ENCODE peak calls at places on chromosomes 16 and 17, in five cellular contexts. R, O, D, I and Z are unnamed samples.

GRCh38 chr16:85329999-85330693 is 217.9 kb upstream of the CIBAR2 start:
- DNase-seq in R (no peak), O (no peak), D (no peak), I (no peak), Z (no peak)

GRCh38 chr17:82751171-82751570 is 694 bp upstream of the TBCD start:
- DNase-seq in R (no peak), O (no peak), D (no peak), I (no peak), Z (no peak)

GRCh38 chr17:54992797-54993639 is 24.5 kb downstream of the STXBP4 start:
- DNase-seq in R (peak; percentile 79), O (no peak), D (peak; percentile 54), I (no peak), Z (peak; percentile 32)

GRCh38 chr16:67093098-67093732 is 16.5 kb upstream of the PHAF1 start:
- DNase-seq in R (no peak), O (no peak), D (no peak), I (no peak), Z (no peak)

GRCh38 chr16:55351936-55352335 is 27.9 kb downstream of the IRX6 start:
- DNase-seq in R (no peak), O (no peak), D (no peak), I (no peak), Z (no peak)

GRCh38 chr17:82502207-82502606 is 17.3 kb upstream of the FOXK2 start:
- DNase-seq in R (no peak), O (no peak), D (peak; percentile 45), I (no peak), Z (no peak)

GRCh38 chr16:84382396-84382795 is 14.1 kb downstream of the ATP2C2 start:
- DNase-seq in R (no peak), O (no peak), D (no peak), I (no peak), Z (no peak)

GRCh38 chr17:70622382-70623260 is 453.3 kb downstream of the KCNJ2 start:
- DNase-seq in R (peak; percentile 67), O (no peak), D (peak; percentile 18), I (no peak), Z (peak; percentile 50)

GRCh38 chr17:34503804-34504203 is 75.6 kb upstream of the TMEM132E start:
- DNase-seq in R (no peak), O (no peak), D (no peak), I (no peak), Z (no peak)

GRCh38 chr17:44708401-44709263 is at the start of gene DBF4B:
- DNase-seq in R (peak; percentile 96), O (peak; percentile 66), D (peak; percentile 92), I (peak; percentile 81), Z (peak; percentile 80)

GRCh38 chr16:86343733-86344585 is 166.4 kb upstream of the FOXF1 start:
- DNase-seq in R (peak; percentile 53), O (no peak), D (peak; percentile 54), I (no peak), Z (no peak)

GRCh38 chr17:16425698-16426659 is 10.6 kb downstream of the TRPV2 start:
- DNase-seq in R (no peak), O (no peak), D (no peak), I (no peak), Z (no peak)

GRCh38 chr16:621526-622105 is 9.2 kb upstream of the WFIKKN1 start:
- DNase-seq in R (no peak), O (no peak), D (no peak), I (peak; percentile 67), Z (no peak)

GRCh38 chr17:28967240-28968135 is 16.2 kb upstream of the PHF12 start:
- DNase-seq in R (no peak), O (no peak), D (no peak), I (no peak), Z (no peak)

GRCh38 chr17:38598536-38598935 is 7.2 kb downstream of the SRCIN1 start:
- DNase-seq in R (peak; percentile 79), O (no peak), D (peak; percentile 57), I (no peak), Z (peak; percentile 60)

GRCh38 chr17:4175921-4176802 is 33.2 kb downstream of the CYB5D2 start:
- DNase-seq in R (no peak), O (no peak), D (peak; percentile 45), I (no peak), Z (no peak)

GRCh38 chr16:67760831-67761230 is 41.7 kb upstream of the GFOD2 start:
- DNase-seq in R (no peak), O (no peak), D (no peak), I (peak; percentile 17), Z (no peak)

GRCh38 chr17:17712268-17712924 is 31.1 kb downstream of the RAI1 start:
- DNase-seq in R (peak; percentile 96), O (no peak), D (peak; percentile 97), I (no peak), Z (no peak)

GRCh38 chr16:15581127-15581815 is 61.7 kb downstream of the MARF1 start:
- DNase-seq in R (no peak), O (no peak), D (no peak), I (no peak), Z (no peak)

GRCh38 chr16:27401768-27402568 is at the start of gene IL21R:
- DNase-seq in R (peak; percentile 62), O (peak; percentile 83), D (peak; percentile 61), I (peak; percentile 91), Z (no peak)

GRCh38 chr16:25110392-25110947 is 1.1 kb upstream of the LCMT1 start:
- DNase-seq in R (peak; percentile 8), O (no peak), D (no peak), I (no peak), Z (no peak)

GRCh38 chr17:81034779-81035388 is at the start of gene BAIAP2:
- DNase-seq in R (peak; percentile 96), O (peak; percentile 97), D (peak; percentile 90), I (peak; percentile 97), Z (peak; percentile 100)

GRCh38 chr17:53150101-53150698 is 672.5 kb upstream of the KIF2B start:
- DNase-seq in R (peak; percentile 51), O (no peak), D (no peak), I (no peak), Z (no peak)

GRCh38 chr17:3946711-3947235 is 17.5 kb downstream of the ATP2A3 start:
- DNase-seq in R (no peak), O (no peak), D (no peak), I (no peak), Z (no peak)

GRCh38 chr17:71188811-71189492 is 931.9 kb upstream of the SOX9 start:
- DNase-seq in R (peak; percentile 97), O (no peak), D (peak; percentile 95), I (no peak), Z (no peak)

GRCh38 chr16:1965610-1966009 is 984 bp upstream of the RPS2 start:
- DNase-seq in R (no peak), O (no peak), D (no peak), I (no peak), Z (no peak)

GRCh38 chr17:40596261-40596919 is 31.1 kb upstream of the CCR7 start:
- DNase-seq in R (peak; percentile 27), O (no peak), D (peak; percentile 10), I (no peak), Z (no peak)

GRCh38 chr16:2250652-2251280 is 621 bp downstream of the ECI1 start:
- DNase-seq in R (peak; percentile 45), O (no peak), D (no peak), I (no peak), Z (no peak)

GRCh38 chr17:49508891-49509587 is 13.9 kb downstream of the NGFR start:
- DNase-seq in R (no peak), O (no peak), D (no peak), I (no peak), Z (no peak)

GRCh38 chr16:59719121-59719520 is 985.0 kb upstream of the GOT2 start:
- DNase-seq in R (peak; percentile 3), O (no peak), D (no peak), I (no peak), Z (no peak)

GRCh38 chr16:1429631-1430030 is 1.2 kb upstream of the PERCC1 start:
- DNase-seq in R (no peak), O (no peak), D (no peak), I (no peak), Z (no peak)

GRCh38 chr16:19555938-19556778 is 655 bp downstream of the VPS35L start:
- DNase-seq in R (peak; percentile 74), O (no peak), D (peak; percentile 26), I (no peak), Z (no peak)

GRCh38 chr17:59377410-59377809 is 46.0 kb downstream of the YPEL2 start:
- DNase-seq in R (no peak), O (no peak), D (peak; percentile 49), I (no peak), Z (no peak)

GRCh38 chr17:80765241-80766022 is 220.8 kb downstream of the RPTOR start:
- DNase-seq in R (no peak), O (no peak), D (peak; percentile 23), I (no peak), Z (no peak)

GRCh38 chr16:68539704-68540370 is 746 bp downstream of the ZFP90 start:
- DNase-seq in R (peak; percentile 39), O (no peak), D (no peak), I (no peak), Z (no peak)